ENCODE peak calls at places on chromosome 13, in nine cellular contexts. H is mesendoderm, V is fibroblast of lung, B is trophoblast cell, G is SK-N-SH, C is IMR-90, L is colonic mucosa, F is adipocyte, O is mammary epithelial cell. Z is an unnamed sample.
A peak's percentile ranks its signal among the peaks of the same experiment; 100 is the strongest.

GRCh38 chr13:44718467-44718866 is 142.3 kb upstream of the TSC22D1 start:
- DNase-seq in H (peak; percentile 80), B (peak; percentile 68), F (no peak), L (no peak), V (no peak), O (no peak), G (no peak), C (no peak), Z (no peak)

GRCh38 chr13:85772379-85772778 is 26.8 kb downstream of the SLITRK6 start:
- DNase-seq in C (peak; percentile 7), F (peak; percentile 8), V (peak; percentile 50), H (no peak), G (no peak), B (peak; percentile 16), L (no peak), O (peak; percentile 75), Z (no peak)

GRCh38 chr13:95192998-95193397 is 108.3 kb downstream of the ABCC4 start:
- DNase-seq in F (no peak), L (no peak), O (no peak), B (peak; percentile 61), C (no peak), H (no peak), V (no peak), G (no peak), Z (no peak)

GRCh38 chr13:28492527-28493367 is 2.2 kb downstream of the FLT1 start:
- DNase-seq in H (peak; percentile 59), G (no peak), F (peak; percentile 45), V (no peak), L (no peak), O (no peak), B (peak; percentile 70), C (no peak), Z (no peak)

GRCh38 chr13:48233886-48234488 is 981 bp downstream of the ITM2B start:
- DNase-seq in V (peak; percentile 65), B (peak; percentile 46), G (no peak), O (no peak), F (peak; percentile 77), C (peak; percentile 61), H (peak; percentile 44), L (no peak), Z (no peak)

GRCh38 chr13:79440958-79441553 is 35.0 kb upstream of the RBM26 start:
- DNase-seq in O (no peak), H (no peak), G (no peak), F (no peak), C (no peak), L (peak; percentile 65), V (no peak), B (no peak), Z (no peak)

GRCh38 chr13:68944272-68944671 is 1163.4 kb upstream of the ATXN8OS start:
- DNase-seq in V (no peak), L (no peak), C (no peak), H (peak; percentile 16), B (no peak), G (peak; percentile 16), O (no peak), F (no peak), Z (no peak)

GRCh38 chr13:72808917-72809500 is 27.1 kb downstream of the PIBF1 start:
- DNase-seq in L (no peak), B (peak; percentile 60), O (peak; percentile 5), V (no peak), H (peak; percentile 16), F (peak; percentile 65), C (peak; percentile 6), G (peak; percentile 14), Z (peak; percentile 82)

GRCh38 chr13:20492036-20492435 is 33.6 kb downstream of the CRYL1 start:
- DNase-seq in F (no peak), H (no peak), V (peak; percentile 14), G (no peak), O (no peak), C (no peak), B (no peak), L (no peak), Z (no peak)

GRCh38 chr13:76972430-76972829 is 19.5 kb upstream of the CLN5 start:
- DNase-seq in V (no peak), H (no peak), F (no peak), C (no peak), B (no peak), G (no peak), O (no peak), L (no peak), Z (peak; percentile 50)

GRCh38 chr13:50197705-50198104 is 182.5 kb downstream of the KCNRG start:
- DNase-seq in H (no peak), O (no peak), C (peak; percentile 12), B (no peak), L (no peak), G (no peak), V (peak; percentile 38), F (no peak), Z (no peak)

GRCh38 chr13:46731535-46731934 is 65.4 kb downstream of the ESD start:
- DNase-seq in C (no peak), O (no peak), G (no peak), B (no peak), F (no peak), V (no peak), H (no peak), L (no peak), Z (no peak)

GRCh38 chr13:79645569-79645968 is 164.6 kb downstream of the NDFIP2 start:
- DNase-seq in O (no peak), G (no peak), C (no peak), H (no peak), B (no peak), F (no peak), L (no peak), V (no peak), Z (no peak)

GRCh38 chr13:36328821-36329220 is 17.4 kb downstream of the SPART start:
- DNase-seq in V (no peak), H (no peak), L (no peak), O (no peak), B (no peak), F (no peak), C (no peak), G (no peak), Z (no peak)

GRCh38 chr13:36337938-36338337 is 8.3 kb downstream of the SPART start:
- DNase-seq in L (no peak), V (no peak), O (no peak), H (no peak), B (no peak), F (no peak), C (no peak), G (no peak), Z (no peak)

GRCh38 chr13:36329355-36329754 is 16.8 kb downstream of the SPART start:
- DNase-seq in G (no peak), O (no peak), C (peak; percentile 46), V (no peak), F (peak; percentile 77), L (no peak), H (no peak), B (no peak), Z (peak; percentile 35)

DNA sequence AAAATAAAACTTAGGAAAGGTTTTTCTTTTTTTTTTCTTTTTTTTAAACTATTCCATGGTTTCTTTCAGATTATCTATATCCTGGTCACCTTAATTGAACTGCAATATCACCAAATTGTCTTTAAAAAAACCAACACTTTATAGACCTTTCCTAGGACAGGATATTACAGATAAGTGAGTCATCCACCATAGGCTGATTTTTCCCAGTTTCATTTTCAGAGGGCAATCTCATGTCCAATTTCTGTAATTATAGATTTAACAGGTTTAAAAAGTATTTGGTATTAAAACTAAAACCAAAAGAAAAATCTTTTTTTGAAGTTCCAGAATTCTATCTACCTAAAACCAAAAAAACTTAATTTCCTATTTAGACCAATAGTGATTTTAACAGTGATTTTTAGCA is 13.2 kb downstream of the SPART start:
- DNase-seq in O (peak; percentile 38), H (no peak), B (no peak), C (peak; percentile 59), G (no peak), F (peak; percentile 39), V (peak; percentile 38), L (no peak), Z (no peak)
- H3K4me1 ChIP-seq in O (peaks cover 4% of the 10 kb centered on the region), H (peaks cover 2% of the 10 kb centered on the region), B (peaks cover 3% of the 10 kb centered on the region), C (no peaks in the 10 kb centered on the region), G (no peaks in the 10 kb centered on the region), F (peaks cover 36% of the 10 kb centered on the region), V (no peaks in the 10 kb centered on the region), L (no peaks in the 10 kb centered on the region), Z (no peaks in the 10 kb centered on the region)

GRCh38 chr13:83453300-83453699 is 429.0 kb downstream of the SLITRK1 start:
- DNase-seq in B (no peak), O (no peak), V (no peak), F (no peak), G (no peak), C (no peak), H (no peak), L (no peak), Z (no peak)
- H3K4me3 ChIP-seq in B (no peak overlapping the region), O (no peak overlapping the region), V (no peak overlapping the region), F (no peak overlapping the region), G (no peak overlapping the region), C (no peak overlapping the region), H (no peak overlapping the region), L (no peak overlapping the region), Z (no peak overlapping the region)

GRCh38 chr13:29846475-29847256 is 3.8 kb downstream of the UBL3 start:
- DNase-seq in O (no peak), L (no peak), C (no peak), B (no peak), F (no peak), V (no peak), H (no peak), G (no peak), Z (no peak)

GRCh38 chr13:29845440-29846056 is 4.9 kb downstream of the UBL3 start:
- DNase-seq in L (no peak), V (peak; percentile 27), O (no peak), G (no peak), F (peak; percentile 68), H (no peak), B (peak; percentile 12), C (peak; percentile 32), Z (peak; percentile 46)

GRCh38 chr13:29840585-29840984 is 9.8 kb downstream of the UBL3 start:
- DNase-seq in L (no peak), O (no peak), C (no peak), F (no peak), H (no peak), G (no peak), B (peak; percentile 60), V (no peak), Z (no peak)

GRCh38 chr13:29847501-29847983 is 2.9 kb downstream of the UBL3 start:
- DNase-seq in L (peak; percentile 45), O (peak; percentile 62), B (peak; percentile 44), V (peak; percentile 64), H (peak; percentile 32), F (peak; percentile 69), G (peak; percentile 42), C (peak; percentile 64), Z (no peak)

DNA sequence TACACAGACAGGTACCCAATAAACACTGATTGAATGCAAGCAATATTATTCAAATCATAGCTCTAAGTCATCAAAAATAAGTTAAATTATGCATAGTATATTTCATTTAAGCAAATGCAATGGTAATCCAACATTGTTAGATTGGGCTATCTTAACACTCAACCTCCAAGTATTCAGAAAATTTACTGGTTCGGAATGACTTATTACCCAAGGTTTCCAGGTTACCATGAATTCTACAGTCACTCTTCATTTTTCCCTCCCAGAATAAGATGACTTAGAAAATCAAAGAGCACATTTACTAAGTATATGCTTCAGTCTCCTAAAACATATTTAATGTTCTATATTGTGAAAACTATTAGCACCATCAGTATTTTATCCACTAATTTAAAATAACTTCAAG is 6.0 kb downstream of the UBL3 start:
- DNase-seq in B (peak; percentile 72), O (no peak), H (no peak), L (no peak), C (peak; percentile 47), F (no peak), G (no peak), V (peak; percentile 78), Z (no peak)
- H3K9ac ChIP-seq in B (no peak overlapping the region), O (no peak overlapping the region), H (no peak overlapping the region), L (no peak overlapping the region), C (no peak overlapping the region), F (no peak overlapping the region), G (no peak overlapping the region), V (no peak overlapping the region), Z (no peak overlapping the region)

GRCh38 chr13:41494202-41494601 is 36.9 kb downstream of the RGCC start:
- DNase-seq in O (no peak), V (no peak), F (no peak), G (no peak), B (no peak), H (no peak), L (no peak), C (no peak), Z (no peak)
- H3K4me1 ChIP-seq in O (no peaks in the 10 kb centered on the region), V (peaks cover 5% of the 10 kb centered on the region), F (peaks cover 36% of the 10 kb centered on the region), G (no peaks in the 10 kb centered on the region), B (peaks cover 14% of the 10 kb centered on the region), H (no peaks in the 10 kb centered on the region), L (no peaks in the 10 kb centered on the region), C (peaks cover 14% of the 10 kb centered on the region), Z (peaks cover 25% of the 10 kb centered on the region)